ENCODE peak calls at places on chromosomes 4 and X, in five cellular contexts. R is glomerular endothelial cell; J is OCI-LY7; A is T-helper 22 cell; K is CD4-positive, CD25-positive, alpha-beta regulatory T cell. E is an unnamed sample.

GRCh38 chr4:89373396-89373795 is 65.8 kb upstream of the GPRIN3 start:
- DNase-seq in R (no peak), A (no peak), J (no peak), K (no peak), E (no peak)

GRCh38 chrX:20128678-20129077 is 12.0 kb upstream of the MAP7D2 start:
- DNase-seq in J (no peak), R (no peak), A (no peak), K (no peak), E (no peak)

GRCh38 chrX:111337067-111337466 is 66.8 kb upstream of the CAPN6 start:
- DNase-seq in A (no peak), R (no peak), J (no peak), K (no peak), E (no peak)

GRCh38 chr4:27278615-27279014 is 418.0 kb downstream of the STIM2 start:
- DNase-seq in R (no peak), J (peak), A (no peak), K (no peak), E (peak)

GRCh38 chrX:52138830-52139544 is 45.7 kb upstream of the MAGED4 start:
- DNase-seq in K (no peak), A (no peak), J (no peak), R (no peak), E (no peak)

GRCh38 chr4:48518143-48518542 is 28.1 kb downstream of the ZAR1 start:
- DNase-seq in K (no peak), A (no peak), R (no peak), J (no peak), E (no peak)

GRCh38 chr4:71713611-71714203 is 70.2 kb downstream of the GC start:
- DNase-seq in K (peak), A (no peak), R (peak), J (peak), E (peak)

GRCh38 chr4:5710065-5710961 is 688 bp upstream of the EVC start:
- DNase-seq in K (no peak), R (no peak), J (no peak), A (no peak), E (peak)

GRCh38 chr4:108172780-108173598 is 4.3 kb upstream of the LEF1 start:
- DNase-seq in J (peak), R (no peak), A (no peak), K (peak), E (peak)

GRCh38 chr4:24810016-24810415 is 14.6 kb downstream of the SOD3 start:
- DNase-seq in A (no peak), R (no peak), K (no peak), J (no peak), E (no peak)

GRCh38 chr4:96035727-96036126 is 195.8 kb downstream of the PDHA2 start:
- DNase-seq in R (peak), A (no peak), K (peak), J (peak), E (no peak)

GRCh38 chr4:141645611-141646340 is 9.4 kb downstream of the IL15 start:
- DNase-seq in K (no peak), R (no peak), A (no peak), J (no peak), E (peak)

GRCh38 chr4:38868055-38868965 is 704 bp downstream of the FAM114A1 start:
- DNase-seq in J (no peak), K (no peak), R (no peak), A (no peak), E (peak)

GRCh38 chrX:46961574-46962279 is 49.5 kb downstream of the JADE3 start:
- DNase-seq in A (no peak), K (no peak), J (peak), R (no peak), E (no peak)

GRCh38 chrX:29826651-29827206 is 388.6 kb upstream of the MAGEB2 start:
- DNase-seq in A (no peak), K (no peak), R (no peak), J (no peak), E (peak)

GRCh38 chrX:23845316-23845932 is 62.3 kb downstream of the APOO start:
- DNase-seq in K (no peak), R (no peak), J (no peak), A (no peak), E (peak)

GRCh38 chr4:74293558-74293957 is 14.7 kb upstream of the EPGN start:
- DNase-seq in J (no peak), K (no peak), A (no peak), R (no peak), E (no peak)

GRCh38 chr4:30840571-30840970 is 120.4 kb downstream of the PCDH7 start:
- DNase-seq in A (no peak), K (no peak), J (no peak), R (no peak), E (no peak)

GRCh38 chr4:151744614-151745013 is 16.2 kb downstream of the GATB start:
- DNase-seq in R (peak), J (no peak), A (no peak), K (no peak), E (peak)

GRCh38 chr4:23171971-23172370 is 479.2 kb downstream of the GBA3 start:
- DNase-seq in J (no peak), A (no peak), K (no peak), R (no peak), E (no peak)